ENCODE peak calls at places on chromosomes 1 and 21, in eight cellular contexts. F is RWPE1, U is fibroblast of mammary gland, W is A549, Y is Caco-2, I is mucosa of descending colon, X is AG04450, T is dorsolateral prefrontal cortex. Z is an unnamed sample.

GRCh38 chr1:167670563-167670962 is 40.5 kb downstream of the RCSD1 start:
- DNase-seq in F (no peak), U (no peak), W (no peak), Y (no peak), I (no peak), X (no peak), T (no peak), Z (no peak)

GRCh38 chr1:41580021-41580420 is 95.5 kb upstream of the EDN2 start:
- DNase-seq in F (no peak), U (no peak), W (no peak), Y (no peak), I (no peak), X (no peak), T (no peak), Z (no peak)

GRCh38 chr1:197519741-197520334 is 251.8 kb downstream of the CRB1 start:
- DNase-seq in F (peak), U (peak), W (peak), Y (no peak), I (no peak), X (no peak), T (no peak), Z (no peak)

GRCh38 chr1:242523968-242524570 is 428 bp downstream of the PLD5 start:
- DNase-seq in F (peak), U (peak), W (peak), Y (peak), I (peak), X (no peak), T (peak), Z (peak)

GRCh38 chr1:94528271-94528670 is 13.3 kb downstream of the F3 start:
- DNase-seq in F (no peak), U (peak), W (no peak), Y (no peak), I (no peak), X (no peak), T (no peak), Z (no peak)

GRCh38 chr1:162627662-162628296 is 4.5 kb upstream of the DDR2 start:
- DNase-seq in F (peak), U (peak), W (peak), Y (no peak), I (no peak), X (no peak), T (no peak), Z (no peak)

GRCh38 chr21:39581414-39581813 is 31.3 kb upstream of the B3GALT5 start:
- DNase-seq in F (no peak), U (no peak), W (peak), Y (no peak), I (no peak), X (no peak), T (no peak), Z (no peak)

GRCh38 chr1:86409416-86410021 is 13.4 kb upstream of the ODF2L start:
- DNase-seq in F (no peak), U (peak), W (no peak), Y (no peak), I (no peak), X (no peak), T (no peak), Z (no peak)

GRCh38 chr1:110316735-110317134 is 22.4 kb upstream of the RBM15 start:
- DNase-seq in F (no peak), U (no peak), W (no peak), Y (no peak), I (no peak), X (no peak), T (no peak), Z (no peak)

GRCh38 chr1:201348211-201348566 is 29.3 kb downstream of the TNNT2 start:
- DNase-seq in F (peak), U (peak), W (peak), Y (peak), I (peak), X (peak), T (peak), Z (peak)

GRCh38 chr1:72433591-72433990 is 151.3 kb upstream of the NEGR1 start:
- DNase-seq in F (no peak), U (no peak), W (no peak), Y (no peak), I (no peak), X (no peak), T (no peak), Z (no peak)

GRCh38 chr21:28207776-28208175 is 784.9 kb downstream of the LTN1 start:
- DNase-seq in F (no peak), U (peak), W (no peak), Y (no peak), I (no peak), X (peak), T (no peak), Z (no peak)

GRCh38 chr1:83064589-83065242 is 934.2 kb downstream of the TTLL7 start:
- DNase-seq in F (no peak), U (no peak), W (no peak), Y (no peak), I (no peak), X (no peak), T (no peak), Z (no peak)

GRCh38 chr1:91804546-91805023 is 81.4 kb downstream of the TGFBR3 start:
- DNase-seq in F (peak), U (peak), W (no peak), Y (no peak), I (no peak), X (no peak), T (no peak), Z (peak)

GRCh38 chr1:74753104-74753503 is 20.2 kb downstream of the TYW3 start:
- DNase-seq in F (no peak), U (no peak), W (no peak), Y (no peak), I (no peak), X (no peak), T (no peak), Z (no peak)

GRCh38 chr1:4653796-4654715 is at the start of gene AJAP1:
- DNase-seq in F (peak), U (no peak), W (no peak), Y (no peak), I (no peak), X (no peak), T (peak), Z (no peak)

GRCh38 chr1:11650331-11650991 is 3.8 kb downstream of the FBXO2 start:
- DNase-seq in F (no peak), U (peak), W (peak), Y (no peak), I (peak), X (peak), T (peak), Z (peak)

GRCh38 chr1:185869590-185869989 is 135.4 kb downstream of the HMCN1 start:
- DNase-seq in F (no peak), U (peak), W (no peak), Y (no peak), I (no peak), X (no peak), T (no peak), Z (no peak)

GRCh38 chr1:201127755-201128455 is 921 bp upstream of the ASCL5 start:
- DNase-seq in F (no peak), U (peak), W (no peak), Y (no peak), I (no peak), X (no peak), T (no peak), Z (no peak)

GRCh38 chr1:17735791-17736190 is 19.3 kb upstream of the ACTL8 start:
- DNase-seq in F (no peak), U (no peak), W (no peak), Y (no peak), I (no peak), X (no peak), T (no peak), Z (no peak)

GRCh38 chr1:43068911-43069310 is 103.2 kb downstream of the EBNA1BP2 start:
- DNase-seq in F (no peak), U (no peak), W (no peak), Y (no peak), I (no peak), X (no peak), T (no peak), Z (no peak)

GRCh38 chr21:10521091-10521598 is at the start of gene TPTE:
- DNase-seq in F (no peak), U (no peak), W (no peak), Y (no peak), I (no peak), X (no peak), T (no peak), Z (no peak)

GRCh38 chr1:234544094-234544579 is 65.2 kb upstream of the TARBP1 start:
- DNase-seq in F (peak), U (peak), W (peak), Y (no peak), I (peak), X (peak), T (peak), Z (no peak)

GRCh38 chr1:230518511-230518910 is 92.4 kb upstream of the PGBD5 start:
- DNase-seq in F (no peak), U (no peak), W (no peak), Y (peak), I (no peak), X (no peak), T (no peak), Z (no peak)

GRCh38 chr1:50983403-50983802 is 13.4 kb downstream of the CDKN2C start:
- DNase-seq in F (no peak), U (no peak), W (no peak), Y (no peak), I (no peak), X (no peak), T (no peak), Z (no peak)

GRCh38 chr1:109395602-109396512 is 1.9 kb downstream of the SORT1 start:
- DNase-seq in F (no peak), U (no peak), W (peak), Y (no peak), I (no peak), X (peak), T (no peak), Z (no peak)

GRCh38 chr1:155113450-155113985 is 14.2 kb upstream of the EFNA1 start:
- DNase-seq in F (no peak), U (no peak), W (no peak), Y (no peak), I (no peak), X (no peak), T (no peak), Z (no peak)

GRCh38 chr1:47810964-47811650 is 186.1 kb downstream of the TRABD2B start:
- DNase-seq in F (no peak), U (no peak), W (no peak), Y (no peak), I (no peak), X (no peak), T (no peak), Z (no peak)

GRCh38 chr21:36454079-36454478 is 25.8 kb downstream of the CLDN14 start:
- DNase-seq in F (no peak), U (no peak), W (no peak), Y (no peak), I (no peak), X (no peak), T (no peak), Z (no peak)

GRCh38 chr1:165828103-165828558 is 717 bp downstream of the UCK2 start:
- DNase-seq in F (peak), U (peak), W (peak), Y (peak), I (peak), X (no peak), T (peak), Z (peak)

GRCh38 chr1:13479171-13479856 is 34.5 kb downstream of the LRRC38 start:
- DNase-seq in F (no peak), U (no peak), W (no peak), Y (no peak), I (no peak), X (no peak), T (no peak), Z (no peak)

GRCh38 chr1:114986286-114986685 is 43.3 kb upstream of the TSHB start:
- DNase-seq in F (no peak), U (peak), W (no peak), Y (no peak), I (no peak), X (no peak), T (no peak), Z (no peak)

GRCh38 chr1:6414443-6414844 is 5.3 kb downstream of the HES2 start:
- DNase-seq in F (peak), U (peak), W (peak), Y (peak), I (peak), X (peak), T (peak), Z (peak)

GRCh38 chr1:154352581-154353459 is 27.5 kb downstream of the ATP8B2 start:
- DNase-seq in F (no peak), U (peak), W (no peak), Y (peak), I (peak), X (no peak), T (peak), Z (peak)

GRCh38 chr1:59116920-59117542 is 179.9 kb upstream of the FGGY start:
- DNase-seq in F (peak), U (peak), W (no peak), Y (no peak), I (no peak), X (no peak), T (no peak), Z (no peak)

GRCh38 chr1:222034790-222035189 is 292.9 kb upstream of the DUSP10 start:
- DNase-seq in F (no peak), U (no peak), W (no peak), Y (no peak), I (no peak), X (no peak), T (no peak), Z (no peak)

GRCh38 chr1:198636391-198636790 is 2.4 kb upstream of the PTPRC start:
- DNase-seq in F (no peak), U (no peak), W (no peak), Y (no peak), I (no peak), X (no peak), T (no peak), Z (no peak)

GRCh38 chr1:198635964-198636363 is 2.9 kb upstream of the PTPRC start:
- DNase-seq in F (no peak), U (no peak), W (no peak), Y (no peak), I (no peak), X (no peak), T (no peak), Z (no peak)

GRCh38 chr1:198631292-198631691 is 7.5 kb upstream of the PTPRC start:
- DNase-seq in F (no peak), U (no peak), W (no peak), Y (no peak), I (no peak), X (no peak), T (no peak), Z (no peak)

GRCh38 chr1:198632007-198632406 is 6.8 kb upstream of the PTPRC start:
- DNase-seq in F (no peak), U (no peak), W (no peak), Y (no peak), I (no peak), X (no peak), T (no peak), Z (no peak)

DNA sequence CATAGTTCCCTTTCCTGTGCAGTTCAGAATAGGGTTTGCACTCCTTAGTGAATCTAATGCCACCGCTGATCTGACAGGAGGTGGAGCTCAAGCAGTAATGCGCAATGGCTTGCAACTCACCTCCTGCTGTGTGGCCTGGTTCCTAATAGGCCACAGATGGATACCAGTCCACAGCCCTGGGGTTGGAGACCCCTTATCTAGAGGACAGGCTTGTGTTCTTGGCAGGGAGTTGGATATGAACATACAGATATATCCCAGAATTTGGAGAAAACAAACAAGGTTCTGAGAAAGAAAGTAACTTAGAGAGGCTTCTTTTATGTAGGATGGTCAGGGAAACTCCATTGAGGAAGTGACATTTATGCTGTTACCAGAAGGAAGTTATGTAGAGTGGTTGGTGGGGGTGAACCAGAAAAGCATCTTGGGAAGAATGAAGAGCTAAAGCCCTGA is 5.1 kb upstream of the PTPRC start:
- DNase-seq in F (no peak), U (no peak), W (no peak), Y (no peak), I (no peak), X (no peak), T (no peak), Z (no peak)
- TF ChIP-seq CTCF in F (no peak), U (no peak), W (no peak), Y (no peak), I (no peak), X (no peak), T (no peak), Z (no peak)

GRCh38 chr21:42411891-42412635 is 8.4 kb downstream of the UBASH3A start:
- DNase-seq in F (no peak), U (no peak), W (peak), Y (no peak), I (no peak), X (no peak), T (no peak), Z (no peak)

GRCh38 chr21:42409366-42409765 is 5.7 kb downstream of the UBASH3A start:
- DNase-seq in F (no peak), U (no peak), W (no peak), Y (no peak), I (no peak), X (no peak), T (no peak), Z (no peak)

GRCh38 chr21:42412636-42412933 is 8.9 kb downstream of the UBASH3A start:
- DNase-seq in F (no peak), U (no peak), W (no peak), Y (no peak), I (no peak), X (no peak), T (no peak), Z (no peak)

GRCh38 chr21:42413093-42413492 is 9.4 kb downstream of the UBASH3A start:
- DNase-seq in F (no peak), U (no peak), W (no peak), Y (no peak), I (no peak), X (no peak), T (no peak), Z (no peak)

DNA sequence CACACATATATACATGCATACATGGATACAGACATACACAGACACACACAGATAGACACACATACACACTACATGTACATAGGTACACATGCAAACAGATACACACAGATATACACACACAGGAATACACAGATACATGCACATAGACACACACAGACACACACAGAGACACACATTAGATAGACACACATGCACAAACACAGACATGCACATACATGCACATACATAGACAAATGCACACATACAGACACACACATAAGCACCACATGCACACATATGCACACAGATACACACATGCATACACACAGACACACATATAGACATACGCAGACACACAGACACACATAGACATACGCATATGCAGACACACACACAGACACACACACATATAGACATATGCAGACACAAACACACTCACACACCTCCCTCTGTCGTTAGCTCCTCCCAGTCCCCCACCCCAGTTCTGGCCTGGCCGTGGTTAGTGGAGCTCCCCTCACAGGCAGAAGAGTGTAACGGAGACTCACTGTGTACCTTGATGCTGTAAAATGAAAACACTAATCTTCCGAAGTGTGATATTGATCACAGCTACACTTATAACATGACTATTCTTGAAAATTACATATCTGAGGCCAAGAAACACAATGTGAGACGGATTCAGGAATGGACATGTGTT is 7.6 kb downstream of the UBASH3A start:
- DNase-seq in F (no peak), U (no peak), W (peak), Y (no peak), I (no peak), X (no peak), T (no peak), Z (no peak)
- TF ChIP-seq CTCF in F (no peak), U (no peak), W (peak), Y (no peak), I (no peak), X (no peak), T (no peak), Z (no peak)

GRCh38 chr1:160724445-160725242 is 13.0 kb upstream of the CD48 start:
- DNase-seq in F (no peak), U (no peak), W (peak), Y (no peak), I (no peak), X (no peak), T (no peak), Z (no peak)
- TF ChIP-seq CTCF in F (no peak), U (no peak), W (no peak), Y (no peak), I (no peak), X (no peak), T (no peak), Z (no peak)

DNA sequence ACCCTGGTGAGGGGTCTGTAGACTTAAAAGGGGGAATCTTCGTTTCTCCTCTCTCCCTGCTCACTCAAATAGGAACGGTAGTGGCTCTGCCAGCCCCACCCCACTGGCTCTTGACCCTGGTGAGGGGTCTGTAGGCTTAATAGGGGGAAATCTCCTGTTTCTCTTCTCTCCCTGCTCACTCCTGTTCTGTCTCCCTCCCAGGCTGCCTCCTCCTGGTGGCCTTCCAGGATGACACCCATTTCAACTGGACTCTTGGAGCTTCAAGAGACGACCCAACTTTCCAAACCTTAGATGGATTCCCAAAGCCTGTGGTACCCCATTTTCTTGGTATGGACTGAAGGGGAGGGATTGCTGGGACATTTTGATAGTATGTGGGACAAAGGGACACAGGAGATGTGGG is 1.4 kb upstream of the EPHB2 start:
- DNase-seq in F (no peak), U (no peak), W (peak), Y (no peak), I (no peak), X (no peak), T (no peak), Z (no peak)
- TF ChIP-seq CTCF in F (no peak), U (peak), W (peak), Y (peak), I (no peak), X (peak), T (no peak), Z (no peak)